ENCODE peak calls at places on chromosomes 6 and 20, in seven cellular contexts. R is WERI-Rb-1, K is GM13977, G is PC-9, A is OCI-LY7, C is breast epithelium, X is Calu3. H is an unnamed sample.

GRCh38 chr6:33589723-33590530 is 9.9 kb upstream of the BAK1 start:
- DNase-seq in X (peak; percentile 94), R (peak; percentile 92), K (peak; percentile 79), C (no peak), G (peak; percentile 94), A (peak; percentile 74), H (peak; percentile 49)

GRCh38 chr20:47785900-47786762 is 850 bp upstream of the SULF2 start:
- DNase-seq in R (peak; percentile 83), G (peak; percentile 77), A (no peak), C (no peak), X (peak; percentile 91), K (peak; percentile 77), H (no peak)

GRCh38 chr20:25197173-25197869 is 1.8 kb downstream of the ENTPD6 start:
- DNase-seq in A (no peak), G (no peak), C (no peak), X (peak; percentile 10), K (no peak), R (no peak), H (no peak)

GRCh38 chr6:82686719-82687118 is 323.1 kb downstream of the TPBG start:
- DNase-seq in X (no peak), C (no peak), R (no peak), A (no peak), G (no peak), K (no peak), H (no peak)

GRCh38 chr6:138215071-138215470 is 3.2 kb downstream of the PBOV1 start:
- DNase-seq in C (no peak), R (no peak), A (no peak), X (no peak), K (no peak), G (no peak), H (no peak)

GRCh38 chr6:14822689-14823088 is 423.2 kb upstream of the JARID2 start:
- DNase-seq in X (no peak), R (no peak), K (no peak), A (no peak), C (no peak), G (no peak), H (no peak)

GRCh38 chr6:111195656-111196055 is 108.4 kb downstream of the SLC16A10 start:
- DNase-seq in A (no peak), R (no peak), X (no peak), G (no peak), K (no peak), C (no peak), H (no peak)

GRCh38 chr6:121645100-121645745 is 209.8 kb downstream of the GJA1 start:
- DNase-seq in G (no peak), C (no peak), X (no peak), A (no peak), K (no peak), R (no peak), H (no peak)

GRCh38 chr6:43584892-43585570 is 9.0 kb downstream of the POLH start:
- DNase-seq in X (no peak), G (no peak), K (no peak), R (no peak), C (no peak), A (no peak), H (no peak)

GRCh38 chr6:137705166-137706064 is 161.6 kb upstream of the TNFAIP3 start:
- DNase-seq in A (peak; percentile 60), C (no peak), R (peak; percentile 47), X (peak; percentile 59), K (peak; percentile 45), G (no peak), H (peak; percentile 63)

GRCh38 chr6:170093658-170094596 is 197.0 kb downstream of the DLL1 start:
- DNase-seq in R (no peak), K (no peak), G (no peak), A (no peak), X (no peak), C (peak; percentile 48), H (no peak)

GRCh38 chr6:34560366-34561226 is 4.5 kb upstream of the SPDEF start:
- DNase-seq in R (peak; percentile 85), X (peak; percentile 49), C (no peak), K (no peak), G (peak; percentile 33), A (no peak), H (no peak)

GRCh38 chr20:3887870-3888614 is 1.1 kb upstream of the PANK2 start:
- DNase-seq in X (no peak), G (no peak), K (no peak), A (no peak), C (no peak), R (peak; percentile 26), H (no peak)

GRCh38 chr6:50123686-50124085 is 74.0 kb upstream of the DEFB112 start:
- DNase-seq in K (no peak), G (no peak), R (no peak), C (no peak), A (no peak), X (no peak), H (no peak)

GRCh38 chr6:50124572-50124971 is 74.8 kb upstream of the DEFB112 start:
- DNase-seq in K (no peak), R (no peak), G (no peak), A (no peak), C (no peak), X (no peak), H (no peak)

GRCh38 chr6:50128420-50129005 is 78.8 kb upstream of the DEFB112 start:
- DNase-seq in K (peak; percentile 9), R (no peak), G (no peak), C (no peak), X (no peak), A (peak; percentile 27), H (no peak)
- TF ChIP-seq CTCF in K (peak; percentile 29), R (no peak), G (peak; percentile 79), C (no peak), X (peak; percentile 36), A (peak; percentile 86), H (peak; percentile 42)

DNA sequence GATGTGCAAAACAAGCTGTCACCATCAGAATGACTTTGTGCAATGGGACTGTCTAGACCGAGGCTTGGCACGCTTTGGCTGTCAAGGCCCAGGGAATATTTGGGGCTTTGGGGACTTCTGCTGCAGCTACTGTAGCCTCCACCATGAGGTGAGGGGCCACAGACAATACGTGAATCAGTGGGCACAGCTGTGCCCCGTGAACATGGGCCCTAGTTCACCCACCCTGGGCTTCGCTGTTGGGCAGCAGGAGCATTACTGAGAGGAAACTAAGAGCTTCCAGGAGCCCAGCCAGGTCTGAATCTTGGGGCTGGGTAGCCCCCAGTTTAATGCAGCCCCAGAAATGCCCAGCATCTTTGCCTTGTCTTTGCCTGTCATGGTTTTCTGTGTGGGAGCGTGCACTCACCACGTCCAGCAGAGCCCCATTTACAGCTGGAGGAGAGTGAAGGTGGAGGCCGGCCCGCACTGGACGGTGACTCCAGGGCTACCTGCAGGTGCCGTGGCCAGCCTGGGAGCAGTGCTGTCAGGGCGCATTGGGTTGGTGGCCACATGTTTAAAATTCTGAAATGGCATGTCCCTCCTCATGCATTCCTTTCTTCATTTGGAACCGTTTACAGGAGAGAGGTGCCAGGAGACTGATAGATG is 34.7 kb downstream of the DUSP22 start:
- DNase-seq in X (no peak), G (no peak), C (no peak), K (no peak), R (no peak), A (no peak), H (no peak)
- TF ChIP-seq CTCF in X (no peak), G (no peak), C (no peak), K (no peak), R (no peak), A (no peak), H (no peak)

GRCh38 chr6:105818505-105818904 is 267.6 kb upstream of the PRDM1 start:
- DNase-seq in G (no peak), K (no peak), C (no peak), X (no peak), A (no peak), R (no peak), H (no peak)
- TF ChIP-seq CTCF in G (no peak), K (no peak), C (no peak), X (no peak), A (no peak), R (no peak), H (no peak)

GRCh38 chr6:28720357-28721231 is 194.9 kb downstream of the GPX5 start:
- DNase-seq in X (no peak), A (no peak), G (no peak), K (no peak), C (no peak), R (no peak), H (no peak)

GRCh38 chr6:28725274-28725809 is 198.4 kb downstream of the TRIM27 start:
- DNase-seq in G (no peak), A (no peak), C (no peak), X (no peak), K (no peak), R (no peak), H (no peak)

GRCh38 chr6:28724395-28724794 is 198.7 kb downstream of the GPX5 start:
- DNase-seq in A (no peak), C (no peak), X (no peak), G (no peak), R (no peak), K (no peak), H (no peak)

GRCh38 chr6:28721372-28721771 is 195.7 kb downstream of the GPX5 start:
- DNase-seq in A (no peak), G (no peak), X (no peak), C (no peak), R (no peak), K (no peak), H (no peak)

GRCh38 chr6:28719275-28719940 is 193.7 kb downstream of the GPX5 start:
- DNase-seq in R (no peak), C (no peak), X (peak; percentile 60), K (no peak), A (peak; percentile 12), G (no peak), H (no peak)
- TF ChIP-seq CTCF in R (no peak), C (no peak), X (no peak), K (no peak), A (no peak), G (no peak), H (no peak)